ENCODE peak calls at places on chromosomes 6 and 20, in seven cellular contexts. E is adrenal gland, X is Peyer's patch, B is thoracic aorta, A is cardiac muscle cell, V is mesendoderm, S is upper lobe of left lung. T is an unnamed sample. For H3K36me3, the result is how much of the 10 kb centered on the place peaks cover.

GRCh38 chr6:51855310-51856082 is 231.9 kb downstream of the PKHD1 start:
- DNase-seq in S (no peak), V (peak), B (no peak), E (peak), A (peak), X (no peak), T (no peak)

GRCh38 chr6:161631676-161632194 is 357.9 kb upstream of the AGPAT4 start:
- DNase-seq in X (no peak), B (no peak), E (peak), A (no peak), V (no peak), S (no peak), T (no peak)

GRCh38 chr6:123091091-123091895 is 95.3 kb downstream of the CLVS2 start:
- DNase-seq in S (no peak), A (no peak), B (no peak), E (peak), V (no peak), X (no peak), T (no peak)

GRCh38 chr6:23547851-23548250 is 578.2 kb upstream of the NRSN1 start:
- DNase-seq in E (no peak), S (no peak), A (peak), X (no peak), B (no peak), V (peak), T (no peak)

GRCh38 chr6:118648866-118649554 is 2.4 kb downstream of the CEP85L start:
- DNase-seq in B (no peak), S (no peak), X (no peak), E (no peak), A (no peak), V (no peak), T (no peak)

GRCh38 chr6:28985396-28986164 is 19.5 kb downstream of the ZNF311 start:
- DNase-seq in X (peak), A (peak), B (peak), E (peak), S (peak), V (peak), T (peak)

GRCh38 chr6:76631641-76632040 is 559.2 kb upstream of the IMPG1 start:
- DNase-seq in S (no peak), B (no peak), X (no peak), A (no peak), E (no peak), V (no peak), T (no peak)

GRCh38 chr6:35972471-35972985 is 51.6 kb upstream of the SRPK1 start:
- DNase-seq in B (no peak), S (no peak), E (no peak), V (peak), A (peak), X (no peak), T (no peak)

GRCh38 chr6:31473244-31473643 is 24.7 kb upstream of the MICB start:
- DNase-seq in E (no peak), S (no peak), V (no peak), B (no peak), A (no peak), X (no peak), T (no peak)

GRCh38 chr6:21965953-21966539 is 330.8 kb downstream of the PRL start:
- DNase-seq in V (peak), E (no peak), A (no peak), B (no peak), X (no peak), S (no peak), T (no peak)

GRCh38 chr6:38062066-38062465 is 242.5 kb downstream of the ZFAND3 start:
- DNase-seq in E (no peak), X (no peak), S (no peak), A (no peak), V (no peak), B (no peak), T (no peak)

GRCh38 chr20:25047766-25048165 is 10.2 kb downstream of the ACSS1 start:
- DNase-seq in E (no peak), S (peak), X (no peak), V (no peak), B (no peak), A (no peak), T (peak)

GRCh38 chr6:33375143-33375649 is 16.4 kb upstream of the KIFC1 start:
- DNase-seq in A (no peak), E (peak), X (no peak), S (peak), V (no peak), B (peak), T (peak)

GRCh38 chr6:27795697-27796494 is 116.3 kb downstream of the OR2B2 start:
- DNase-seq in E (peak), B (no peak), X (no peak), A (peak), V (peak), S (peak), T (no peak)

GRCh38 chr6:26554669-26555504 is 16.7 kb downstream of the HMGN4 start:
- DNase-seq in A (no peak), X (peak), B (no peak), V (peak), S (no peak), E (no peak), T (peak)

GRCh38 chr6:114030767-114031166 is 59.8 kb upstream of the HDAC2 start:
- DNase-seq in A (peak), B (no peak), S (no peak), X (no peak), V (no peak), E (no peak), T (no peak)

GRCh38 chr6:167058261-167058660 is 59.1 kb downstream of the CEP43 start:
- DNase-seq in B (no peak), S (no peak), E (peak), X (no peak), A (no peak), V (no peak), T (no peak)

GRCh38 chr20:4152696-4153235 is 137.4 kb upstream of the RNF24 start:
- DNase-seq in X (no peak), B (no peak), E (no peak), V (no peak), A (no peak), S (no peak), T (no peak)

GRCh38 chr6:154412106-154412820 is 55.7 kb upstream of the IPCEF1 start:
- DNase-seq in E (no peak), B (no peak), A (no peak), X (no peak), S (no peak), V (no peak), T (no peak)

GRCh38 chr20:675453-676314 is at the start of gene SCRT2:
- DNase-seq in B (no peak), E (peak), S (peak), A (peak), V (peak), X (peak), T (peak)

GRCh38 chr20:57476073-57476526 is 48.8 kb downstream of the CTCFL start:
- DNase-seq in A (no peak), X (no peak), S (no peak), V (no peak), B (no peak), E (no peak), T (no peak)

GRCh38 chr6:32658268-32658897 is 8.1 kb downstream of the HLA-DQB1 start:
- DNase-seq in A (no peak), B (no peak), X (no peak), V (no peak), E (no peak), S (no peak), T (no peak)

GRCh38 chr6:5094327-5094726 is 9.2 kb downstream of the PPP1R3G start:
- DNase-seq in B (no peak), A (no peak), X (no peak), S (no peak), E (peak), V (no peak), T (no peak)

GRCh38 chr20:37940161-37940560 is 37.2 kb downstream of the VSTM2L start:
- DNase-seq in S (peak), E (no peak), A (no peak), X (no peak), B (no peak), V (no peak), T (no peak)

GRCh38 chr20:59159091-59159821 is 4.4 kb upstream of the ZNF831 start:
- DNase-seq in X (peak), B (no peak), S (peak), E (no peak), V (peak), A (peak), T (peak)

GRCh38 chr6:37988696-37989095 is 169.2 kb downstream of the ZFAND3 start:
- DNase-seq in V (no peak), S (no peak), A (no peak), B (no peak), X (no peak), E (no peak), T (no peak)

GRCh38 chr6:15962449-15962764 is 166.5 kb upstream of the MYLIP start:
- DNase-seq in A (no peak), S (no peak), X (no peak), B (no peak), E (no peak), V (peak), T (no peak)

GRCh38 chr6:169568314-169569087 is 133.3 kb downstream of the WDR27 start:
- DNase-seq in X (no peak), A (no peak), V (no peak), S (no peak), B (no peak), E (no peak), T (no peak)

GRCh38 chr6:45607818-45608217 is 230.1 kb upstream of the SUPT3H start:
- DNase-seq in A (no peak), V (no peak), X (no peak), B (no peak), E (no peak), S (no peak), T (peak)

GRCh38 chr20:924639-925038 is 8.5 kb upstream of the ANGPT4 start:
- DNase-seq in V (no peak), A (no peak), B (no peak), X (no peak), S (peak), E (no peak), T (no peak)

GRCh38 chr6:98498891-98499290 is 335.5 kb upstream of the POU3F2 start:
- DNase-seq in E (no peak), V (no peak), B (no peak), S (no peak), A (peak), X (no peak), T (no peak)

GRCh38 chr6:131910956-131911355 is 40.2 kb downstream of the CCN2 start:
- DNase-seq in E (no peak), A (no peak), B (no peak), V (no peak), S (no peak), X (no peak), T (no peak)

GRCh38 chr6:48068326-48069191 is 42.4 kb downstream of the PTCHD4 start:
- DNase-seq in B (no peak), A (peak), V (peak), E (no peak), X (no peak), S (no peak), T (no peak)

GRCh38 chr6:168045706-168046620 is 33.0 kb downstream of the FRMD1 start:
- DNase-seq in E (no peak), X (no peak), B (no peak), V (no peak), A (no peak), S (no peak), T (no peak)

DNA sequence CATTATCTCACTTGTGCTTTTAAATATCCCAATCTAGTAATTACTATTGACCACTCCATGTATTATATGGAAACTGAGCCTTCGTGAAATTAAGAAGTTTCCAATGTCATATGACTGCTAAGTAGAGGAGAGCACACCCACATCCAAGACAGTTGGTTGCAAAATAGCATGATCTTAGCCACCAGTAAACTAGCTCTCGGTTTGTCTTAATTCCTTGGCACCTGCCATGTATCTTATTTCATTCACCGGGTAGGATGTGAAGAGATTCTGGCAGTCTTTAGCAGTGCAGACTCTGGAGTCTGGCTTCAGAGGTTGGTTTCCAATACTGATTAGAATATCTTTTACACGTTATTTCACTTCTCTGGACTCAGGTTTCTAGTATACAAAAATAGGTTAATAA is 270.3 kb downstream of the LAMA2 start:
- DNase-seq in S (no peak), E (no peak), B (no peak), A (no peak), V (no peak), X (no peak), T (no peak)
- H3K36me3 ChIP-seq in S (under half), E (under half), B (under half), A (under half), V (under half), X (under half), T (under half)

DNA sequence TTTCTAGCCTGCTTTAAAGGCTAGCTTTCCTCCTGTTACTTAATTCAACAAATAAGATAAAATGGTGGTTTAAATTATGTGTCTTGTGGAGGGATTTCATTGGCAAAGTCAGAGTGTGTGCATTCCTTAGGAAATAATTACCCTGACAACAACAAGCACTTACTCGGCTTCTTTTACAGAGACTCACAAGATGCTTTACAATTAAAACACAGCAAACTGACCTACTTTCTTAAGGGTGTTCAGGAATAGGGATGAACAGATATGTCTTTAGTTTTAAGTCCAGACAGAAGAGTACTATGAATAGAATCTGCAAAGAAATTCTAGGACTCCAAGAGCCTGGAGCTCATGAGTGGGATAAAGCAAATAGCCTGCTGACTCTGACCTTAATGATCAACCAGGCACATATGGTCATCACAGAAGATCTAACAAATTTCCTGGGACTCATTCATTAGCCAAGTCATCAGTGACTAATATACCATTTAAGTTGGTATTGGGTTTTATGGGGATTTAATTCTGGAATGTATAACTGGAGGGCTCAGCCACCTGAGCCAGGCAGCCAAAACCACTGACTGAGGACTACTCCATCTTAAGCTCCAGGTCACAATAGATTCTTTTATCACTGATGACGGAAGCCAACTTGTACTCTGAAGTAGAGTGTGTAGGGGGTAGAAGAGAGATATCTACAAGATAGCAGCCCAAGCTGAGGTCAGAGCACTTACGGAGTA is 161.7 kb upstream of the RIMS1 start:
- DNase-seq in E (no peak), S (no peak), A (no peak), V (no peak), B (no peak), X (no peak), T (no peak)
- H3K36me3 ChIP-seq in E (under half), S (under half), A (under half), V (under half), B (under half), X (under half), T (under half)

GRCh38 chr20:62286493-62287064 is 16.2 kb upstream of the ADRM1 start:
- DNase-seq in A (no peak), E (no peak), V (no peak), S (no peak), X (no peak), B (no peak), T (no peak)

GRCh38 chr20:62285722-62286121 is 17.1 kb upstream of the ADRM1 start:
- DNase-seq in S (no peak), V (no peak), A (no peak), B (no peak), X (no peak), E (peak), T (no peak)

GRCh38 chr20:62287129-62287528 is 15.7 kb upstream of the ADRM1 start:
- DNase-seq in V (no peak), X (no peak), B (no peak), S (no peak), A (no peak), E (no peak), T (no peak)

GRCh38 chr20:62284448-62284847 is 18.3 kb upstream of the ADRM1 start:
- DNase-seq in A (no peak), S (no peak), X (no peak), B (no peak), E (no peak), V (no peak), T (no peak)

GRCh38 chr20:62285151-62285550 is 17.6 kb upstream of the ADRM1 start:
- DNase-seq in S (no peak), X (no peak), A (no peak), B (no peak), E (no peak), V (no peak), T (no peak)
- H3K36me3 ChIP-seq in S (under half), X (half or more), A (under half), B (half or more), E (half or more), V (under half), T (under half)

GRCh38 chr6:43606019-43606418 is 23.0 kb downstream of the GTPBP2 start:
- DNase-seq in E (no peak), B (no peak), A (no peak), X (no peak), S (no peak), V (no peak), T (no peak)

GRCh38 chr6:43608783-43609182 is 20.3 kb downstream of the GTPBP2 start:
- DNase-seq in B (no peak), X (no peak), E (no peak), A (no peak), S (no peak), V (no peak), T (no peak)

GRCh38 chr6:43609402-43609801 is 19.7 kb downstream of the GTPBP2 start:
- DNase-seq in S (no peak), B (no peak), E (no peak), A (no peak), X (no peak), V (no peak), T (no peak)

GRCh38 chr6:43610431-43610830 is 18.6 kb downstream of the GTPBP2 start:
- DNase-seq in B (no peak), S (no peak), E (no peak), A (no peak), V (no peak), X (no peak), T (no peak)

DNA sequence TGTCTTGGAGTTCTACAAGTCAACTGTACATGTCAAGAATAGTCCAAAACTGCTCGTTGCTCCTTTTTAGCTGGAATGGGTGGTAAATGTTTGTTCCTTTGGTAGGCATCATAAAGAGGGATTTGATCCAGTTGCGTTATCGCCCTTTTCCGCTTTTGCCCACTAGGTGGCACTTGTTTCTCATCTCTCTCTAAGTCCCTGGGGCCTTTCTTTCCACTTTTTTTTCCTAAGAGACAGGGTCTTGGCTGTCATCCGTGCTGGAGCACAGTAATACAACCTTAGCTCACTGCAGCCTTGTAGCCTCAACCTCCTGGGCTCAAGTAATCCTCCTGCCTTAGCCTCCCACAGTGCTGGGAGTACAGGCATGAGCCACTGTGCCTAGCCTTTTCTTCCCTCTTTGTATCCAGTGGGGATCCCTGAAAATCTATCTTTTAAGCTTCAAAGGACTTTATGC is 20.7 kb downstream of the GTPBP2 start:
- DNase-seq in X (peak), S (peak), E (peak), B (no peak), V (peak), A (peak), T (peak)
- H3K36me3 ChIP-seq in X (under half), S (under half), E (under half), B (under half), V (under half), A (under half), T (under half)

GRCh38 chr20:35122787-35123405 is 24.2 kb downstream of the EDEM2 start:
- DNase-seq in S (no peak), V (no peak), X (no peak), A (no peak), E (no peak), B (no peak), T (no peak)
- H3K36me3 ChIP-seq in S (under half), V (under half), X (half or more), A (under half), E (half or more), B (half or more), T (under half)

DNA sequence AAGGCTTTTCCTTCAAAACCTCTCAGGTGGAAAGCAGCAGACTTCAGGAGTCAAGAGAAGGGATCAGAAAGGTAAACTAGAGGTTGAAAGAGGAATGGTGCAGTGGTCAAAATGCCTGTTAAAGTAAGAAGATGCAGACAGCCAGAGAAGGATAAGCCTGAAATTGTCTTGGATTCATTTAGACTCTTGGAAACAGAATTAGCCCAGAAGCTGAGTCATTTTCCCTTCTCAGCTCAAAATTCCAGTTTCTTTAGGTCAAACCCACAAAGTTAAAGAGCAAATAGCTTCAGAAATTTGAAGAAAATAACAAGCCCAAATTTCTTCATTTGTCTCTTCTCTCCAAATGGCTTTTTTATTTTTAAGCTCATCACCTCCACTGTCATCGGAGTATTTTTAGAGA is 73.9 kb downstream of the DHX35 start:
- DNase-seq in V (no peak), X (no peak), S (no peak), A (no peak), E (no peak), B (no peak), T (no peak)
- H3K36me3 ChIP-seq in V (under half), X (half or more), S (under half), A (under half), E (under half), B (under half), T (under half)

DNA sequence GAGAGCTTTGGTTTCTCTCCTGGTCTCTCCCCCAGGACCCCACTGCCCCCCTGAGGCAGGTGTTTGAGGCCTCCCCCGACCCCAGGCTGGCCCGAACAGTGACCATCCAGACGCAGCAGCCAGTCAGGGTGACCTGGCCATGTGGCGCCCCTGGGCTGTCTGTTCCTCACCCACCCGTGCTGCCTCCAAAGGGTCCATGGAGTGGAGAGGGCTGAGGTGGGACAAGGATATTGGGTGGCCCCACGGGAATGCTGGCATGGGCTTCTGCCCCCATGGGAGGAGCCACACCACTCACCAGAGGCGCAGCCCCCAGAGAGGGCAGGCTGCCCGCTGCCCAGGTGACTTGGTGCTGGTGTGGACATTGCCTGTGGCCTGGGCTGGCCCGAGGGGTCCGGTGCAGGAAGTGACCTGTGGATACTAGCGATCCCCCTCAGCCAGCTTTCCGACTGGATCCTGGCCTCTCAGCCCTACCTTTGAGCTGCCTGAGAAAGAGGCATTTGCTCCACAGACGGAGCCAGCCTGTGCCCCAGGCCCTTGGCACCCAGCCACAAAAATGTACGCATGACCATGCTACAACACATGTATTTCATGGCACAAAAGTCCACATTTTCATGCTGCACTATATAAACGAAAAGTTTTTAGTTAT is 50.8 kb downstream of the BCAS4 start:
- DNase-seq in E (no peak), A (no peak), S (no peak), V (no peak), X (no peak), B (no peak), T (no peak)
- H3K36me3 ChIP-seq in E (under half), A (under half), S (under half), V (under half), X (under half), B (under half), T (under half)

GRCh38 chr20:5180933-5181332 is 54.1 kb downstream of the CDS2 start:
- DNase-seq in E (no peak), V (no peak), S (no peak), X (no peak), B (no peak), A (no peak), T (no peak)
- H3K36me3 ChIP-seq in E (under half), V (under half), S (under half), X (half or more), B (under half), A (under half), T (under half)

T was measured in transverse colon.